ENCODE peak calls at places on chromosomes 11 and 22, in ten cellular contexts. One of them, this sample, is unnamed.

GRCh38 chr11:64060861-64061444 is 25.2 kb downstream of the FLRT1 start:
- DNase-seq in PC-9: peak; percentile 34
- DNase-seq in IMR-90: no peak
- DNase-seq in neuronal stem cell: peak; percentile 70
- DNase-seq in left ventricle myocardium inferior: peak; percentile 42
- DNase-seq in cardiac muscle cell: peak; percentile 38
- DNase-seq in mammary epithelial cell: no peak
- DNase-seq in heart left ventricle: peak; percentile 79
- DNase-seq in aorta: peak; percentile 87
- DNase-seq in effector memory CD4-positive, alpha-beta T cell: peak; percentile 43
- DNase-seq in this sample: peak; percentile 38

GRCh38 chr11:34359548-34359891 is 1.7 kb upstream of the ABTB2 start:
- DNase-seq in PC-9: no peak
- DNase-seq in effector memory CD4-positive, alpha-beta T cell: no peak
- DNase-seq in heart left ventricle: no peak
- DNase-seq in mammary epithelial cell: no peak
- DNase-seq in neuronal stem cell: no peak
- DNase-seq in IMR-90: no peak
- DNase-seq in aorta: no peak
- DNase-seq in left ventricle myocardium inferior: no peak
- DNase-seq in cardiac muscle cell: no peak
- DNase-seq in this sample: no peak

GRCh38 chr22:37137903-37138665 is 11.6 kb downstream of the IL2RB start:
- DNase-seq in heart left ventricle: no peak
- DNase-seq in left ventricle myocardium inferior: no peak
- DNase-seq in cardiac muscle cell: no peak
- DNase-seq in effector memory CD4-positive, alpha-beta T cell: no peak
- DNase-seq in neuronal stem cell: no peak
- DNase-seq in mammary epithelial cell: no peak
- DNase-seq in IMR-90: no peak
- DNase-seq in aorta: no peak
- DNase-seq in PC-9: no peak
- DNase-seq in this sample: no peak

GRCh38 chr22:36911887-36912661 is 1.4 kb upstream of the CSF2RB start:
- DNase-seq in aorta: no peak
- DNase-seq in cardiac muscle cell: peak; percentile 38
- DNase-seq in heart left ventricle: no peak
- DNase-seq in effector memory CD4-positive, alpha-beta T cell: no peak
- DNase-seq in IMR-90: no peak
- DNase-seq in PC-9: peak; percentile 57
- DNase-seq in neuronal stem cell: no peak
- DNase-seq in left ventricle myocardium inferior: no peak
- DNase-seq in mammary epithelial cell: no peak
- DNase-seq in this sample: no peak

GRCh38 chr22:24175160-24175808 is 6.0 kb upstream of the SUSD2 start:
- DNase-seq in IMR-90: peak; percentile 72
- DNase-seq in PC-9: peak; percentile 63
- DNase-seq in effector memory CD4-positive, alpha-beta T cell: peak; percentile 37
- DNase-seq in aorta: peak; percentile 95
- DNase-seq in left ventricle myocardium inferior: peak; percentile 85
- DNase-seq in cardiac muscle cell: peak; percentile 84
- DNase-seq in heart left ventricle: peak; percentile 92
- DNase-seq in neuronal stem cell: peak; percentile 49
- DNase-seq in mammary epithelial cell: peak; percentile 45
- DNase-seq in this sample: peak; percentile 77

GRCh38 chr22:27671413-27671721 is 130.2 kb downstream of the MN1 start:
- DNase-seq in heart left ventricle: no peak
- DNase-seq in mammary epithelial cell: no peak
- DNase-seq in PC-9: no peak
- DNase-seq in cardiac muscle cell: no peak
- DNase-seq in IMR-90: no peak
- DNase-seq in aorta: no peak
- DNase-seq in neuronal stem cell: no peak
- DNase-seq in effector memory CD4-positive, alpha-beta T cell: no peak
- DNase-seq in left ventricle myocardium inferior: no peak
- DNase-seq in this sample: no peak

GRCh38 chr11:95923441-95923729 is 522 bp downstream of the MTMR2 start:
- DNase-seq in IMR-90: no peak
- DNase-seq in mammary epithelial cell: no peak
- DNase-seq in heart left ventricle: no peak
- DNase-seq in aorta: no peak
- DNase-seq in neuronal stem cell: no peak
- DNase-seq in effector memory CD4-positive, alpha-beta T cell: no peak
- DNase-seq in PC-9: no peak
- DNase-seq in cardiac muscle cell: peak; percentile 21
- DNase-seq in left ventricle myocardium inferior: no peak
- DNase-seq in this sample: no peak

GRCh38 chr11:2298795-2299747 is 2.6 kb downstream of the C11orf21 start:
- DNase-seq in effector memory CD4-positive, alpha-beta T cell: no peak
- DNase-seq in IMR-90: no peak
- DNase-seq in left ventricle myocardium inferior: no peak
- DNase-seq in mammary epithelial cell: peak; percentile 21
- DNase-seq in cardiac muscle cell: peak; percentile 22
- DNase-seq in PC-9: peak; percentile 59
- DNase-seq in neuronal stem cell: peak; percentile 36
- DNase-seq in aorta: peak; percentile 72
- DNase-seq in heart left ventricle: peak; percentile 62
- DNase-seq in this sample: peak; percentile 38

GRCh38 chr11:73265853-73266643 is 6.1 kb upstream of the P2RY6 start:
- DNase-seq in effector memory CD4-positive, alpha-beta T cell: no peak
- DNase-seq in aorta: peak; percentile 64
- DNase-seq in heart left ventricle: no peak
- DNase-seq in neuronal stem cell: no peak
- DNase-seq in left ventricle myocardium inferior: no peak
- DNase-seq in PC-9: no peak
- DNase-seq in mammary epithelial cell: no peak
- DNase-seq in cardiac muscle cell: no peak
- DNase-seq in IMR-90: no peak
- DNase-seq in this sample: no peak

GRCh38 chr11:118071416-118072030 is 5.4 kb upstream of the TMPRSS4 start:
- DNase-seq in aorta: no peak
- DNase-seq in cardiac muscle cell: no peak
- DNase-seq in effector memory CD4-positive, alpha-beta T cell: no peak
- DNase-seq in IMR-90: no peak
- DNase-seq in mammary epithelial cell: no peak
- DNase-seq in neuronal stem cell: no peak
- DNase-seq in heart left ventricle: no peak
- DNase-seq in left ventricle myocardium inferior: no peak
- DNase-seq in PC-9: no peak
- DNase-seq in this sample: no peak

GRCh38 chr11:125626381-125626950 is 1.5 kb downstream of the CHEK1 start:
- DNase-seq in cardiac muscle cell: no peak
- DNase-seq in PC-9: no peak
- DNase-seq in mammary epithelial cell: no peak
- DNase-seq in left ventricle myocardium inferior: no peak
- DNase-seq in neuronal stem cell: no peak
- DNase-seq in effector memory CD4-positive, alpha-beta T cell: no peak
- DNase-seq in heart left ventricle: no peak
- DNase-seq in IMR-90: peak; percentile 16
- DNase-seq in aorta: no peak
- DNase-seq in this sample: no peak

GRCh38 chr11:62514151-62514550 is 32.5 kb downstream of the AHNAK start:
- DNase-seq in effector memory CD4-positive, alpha-beta T cell: no peak
- DNase-seq in heart left ventricle: no peak
- DNase-seq in neuronal stem cell: no peak
- DNase-seq in cardiac muscle cell: no peak
- DNase-seq in PC-9: no peak
- DNase-seq in aorta: no peak
- DNase-seq in mammary epithelial cell: no peak
- DNase-seq in IMR-90: no peak
- DNase-seq in left ventricle myocardium inferior: no peak
- DNase-seq in this sample: no peak

GRCh38 chr22:22037740-22038139 is 55.2 kb upstream of the TOP3B start:
- DNase-seq in PC-9: no peak
- DNase-seq in IMR-90: peak; percentile 91
- DNase-seq in heart left ventricle: no peak
- DNase-seq in effector memory CD4-positive, alpha-beta T cell: no peak
- DNase-seq in mammary epithelial cell: no peak
- DNase-seq in aorta: no peak
- DNase-seq in neuronal stem cell: peak; percentile 33
- DNase-seq in cardiac muscle cell: peak; percentile 50
- DNase-seq in left ventricle myocardium inferior: no peak
- DNase-seq in this sample: no peak

GRCh38 chr11:130407978-130408377 is 20.4 kb downstream of the ADAMTS8 start:
- DNase-seq in neuronal stem cell: no peak
- DNase-seq in IMR-90: peak; percentile 91
- DNase-seq in effector memory CD4-positive, alpha-beta T cell: no peak
- DNase-seq in aorta: no peak
- DNase-seq in cardiac muscle cell: peak; percentile 46
- DNase-seq in heart left ventricle: no peak
- DNase-seq in left ventricle myocardium inferior: peak; percentile 42
- DNase-seq in mammary epithelial cell: peak; percentile 94
- DNase-seq in PC-9: no peak
- DNase-seq in this sample: no peak

GRCh38 chr11:36463781-36464180 is 46.3 kb downstream of the TRAF6 start:
- DNase-seq in IMR-90: peak; percentile 59
- DNase-seq in cardiac muscle cell: peak; percentile 40
- DNase-seq in PC-9: no peak
- DNase-seq in mammary epithelial cell: no peak
- DNase-seq in heart left ventricle: no peak
- DNase-seq in neuronal stem cell: no peak
- DNase-seq in aorta: no peak
- DNase-seq in effector memory CD4-positive, alpha-beta T cell: no peak
- DNase-seq in left ventricle myocardium inferior: no peak
- DNase-seq in this sample: no peak

DNA sequence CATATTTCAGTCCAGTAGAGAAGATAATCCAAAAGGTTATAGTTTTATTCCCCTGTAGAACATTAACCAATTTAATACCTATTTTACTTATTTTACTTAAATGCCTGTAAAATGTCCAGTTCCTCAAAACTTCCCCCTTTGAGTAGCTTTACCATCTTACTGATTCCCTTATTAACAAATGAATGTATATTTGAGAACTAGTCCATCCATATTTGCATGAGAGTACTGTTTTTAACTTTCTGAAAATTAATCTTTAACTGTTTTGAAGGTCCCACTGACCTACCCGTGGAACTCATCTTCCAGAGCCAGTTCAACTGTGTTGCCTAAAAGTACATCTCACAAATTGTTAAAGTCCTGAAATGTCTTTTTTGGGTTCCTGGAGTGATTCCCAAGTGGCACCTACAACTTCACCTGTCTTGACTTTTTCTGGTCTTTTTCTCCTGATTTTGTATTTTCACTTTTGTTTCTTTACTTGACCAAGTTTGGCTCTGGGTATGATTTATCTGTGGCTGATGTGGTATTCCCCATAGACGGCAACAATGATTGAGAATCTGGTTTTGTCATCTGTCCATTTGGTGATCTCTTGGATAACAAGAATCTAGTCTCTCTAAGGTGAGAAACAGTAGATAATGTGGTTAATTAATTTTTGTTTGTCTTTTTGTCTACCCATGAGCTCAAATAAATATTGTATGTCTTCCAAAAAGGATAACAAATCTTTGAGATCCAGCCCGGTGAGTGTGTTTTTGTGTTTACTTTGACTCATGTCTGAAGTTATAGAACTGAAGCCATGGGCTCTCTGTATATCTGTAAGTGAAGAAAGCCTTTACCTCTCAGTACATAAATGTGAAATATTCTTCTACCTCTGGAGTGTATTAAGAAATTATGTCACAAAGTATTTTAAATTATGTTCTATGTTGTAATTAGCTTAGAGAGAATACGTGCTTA is 174.2 kb downstream of the ETS1 start:
- DNase-seq in neuronal stem cell: no peak
- DNase-seq in IMR-90: peak; percentile 74
- DNase-seq in aorta: no peak
- DNase-seq in effector memory CD4-positive, alpha-beta T cell: no peak
- DNase-seq in heart left ventricle: no peak
- DNase-seq in PC-9: no peak
- DNase-seq in left ventricle myocardium inferior: no peak
- DNase-seq in mammary epithelial cell: no peak
- DNase-seq in cardiac muscle cell: no peak
- DNase-seq in this sample: no peak
- H3K4me1 ChIP-seq in neuronal stem cell: no peaks in the 10 kb centered on the region
- H3K4me1 ChIP-seq in IMR-90: peaks cover 7% of the 10 kb centered on the region
- H3K4me1 ChIP-seq in aorta: no peaks in the 10 kb centered on the region
- H3K4me1 ChIP-seq in effector memory CD4-positive, alpha-beta T cell: no peaks in the 10 kb centered on the region
- H3K4me1 ChIP-seq in heart left ventricle: peaks cover 14% of the 10 kb centered on the region
- H3K4me1 ChIP-seq in PC-9: peaks cover 37% of the 10 kb centered on the region
- H3K4me1 ChIP-seq in left ventricle myocardium inferior: peaks cover 30% of the 10 kb centered on the region
- H3K4me1 ChIP-seq in mammary epithelial cell: peaks cover 4% of the 10 kb centered on the region
- H3K4me1 ChIP-seq in cardiac muscle cell: peaks cover 21% of the 10 kb centered on the region
- H3K4me1 ChIP-seq in this sample: no peaks in the 10 kb centered on the region

GRCh38 chr22:43398910-43399309 is 12.9 kb upstream of the MPPED1 start:
- DNase-seq in PC-9: no peak
- DNase-seq in IMR-90: no peak
- DNase-seq in mammary epithelial cell: no peak
- DNase-seq in neuronal stem cell: no peak
- DNase-seq in aorta: no peak
- DNase-seq in left ventricle myocardium inferior: no peak
- DNase-seq in effector memory CD4-positive, alpha-beta T cell: no peak
- DNase-seq in heart left ventricle: peak; percentile 35
- DNase-seq in cardiac muscle cell: no peak
- DNase-seq in this sample: no peak
- H3K4me3 ChIP-seq in PC-9: no peak overlapping the region
- H3K4me3 ChIP-seq in IMR-90: no peak overlapping the region
- H3K4me3 ChIP-seq in mammary epithelial cell: no peak overlapping the region
- H3K4me3 ChIP-seq in neuronal stem cell: no peak overlapping the region
- H3K4me3 ChIP-seq in aorta: no peak overlapping the region
- H3K4me3 ChIP-seq in left ventricle myocardium inferior: no peak overlapping the region
- H3K4me3 ChIP-seq in effector memory CD4-positive, alpha-beta T cell: no peak overlapping the region
- H3K4me3 ChIP-seq in heart left ventricle: no peak overlapping the region
- H3K4me3 ChIP-seq in cardiac muscle cell: no peak overlapping the region
- H3K4me3 ChIP-seq in this sample: no peak overlapping the region

DNA sequence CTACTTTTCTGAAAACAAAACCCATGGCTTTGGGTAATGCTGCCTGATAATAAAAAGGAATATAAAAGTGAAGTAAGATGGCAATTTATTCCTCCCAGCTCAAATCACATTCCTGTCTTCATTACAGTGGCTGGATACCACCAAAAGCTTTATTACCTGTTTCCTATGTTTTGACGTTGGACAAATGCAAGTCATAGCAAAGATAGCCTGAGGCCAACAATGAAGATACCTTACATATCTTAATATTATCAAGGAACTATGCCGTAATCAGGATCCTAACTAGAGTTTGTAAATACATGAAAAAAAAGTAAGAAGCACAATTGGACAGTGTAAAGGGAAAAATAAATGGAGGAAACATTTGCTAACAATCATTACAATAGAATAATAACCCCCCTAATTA is 202.4 kb downstream of the SOX6 start:
- DNase-seq in heart left ventricle: no peak
- DNase-seq in aorta: no peak
- DNase-seq in mammary epithelial cell: peak; percentile 9
- DNase-seq in PC-9: no peak
- DNase-seq in neuronal stem cell: no peak
- DNase-seq in effector memory CD4-positive, alpha-beta T cell: no peak
- DNase-seq in cardiac muscle cell: no peak
- DNase-seq in IMR-90: no peak
- DNase-seq in left ventricle myocardium inferior: no peak
- DNase-seq in this sample: no peak
- H3K4me1 ChIP-seq in heart left ventricle: peaks cover 4% of the 10 kb centered on the region
- H3K4me1 ChIP-seq in aorta: no peaks in the 10 kb centered on the region
- H3K4me1 ChIP-seq in mammary epithelial cell: peaks cover 40% of the 10 kb centered on the region
- H3K4me1 ChIP-seq in PC-9: peaks cover 25% of the 10 kb centered on the region
- H3K4me1 ChIP-seq in neuronal stem cell: peaks cover 4% of the 10 kb centered on the region
- H3K4me1 ChIP-seq in effector memory CD4-positive, alpha-beta T cell: no peaks in the 10 kb centered on the region
- H3K4me1 ChIP-seq in cardiac muscle cell: no peaks in the 10 kb centered on the region
- H3K4me1 ChIP-seq in IMR-90: no peaks in the 10 kb centered on the region
- H3K4me1 ChIP-seq in left ventricle myocardium inferior: peaks cover 12% of the 10 kb centered on the region
- H3K4me1 ChIP-seq in this sample: no peaks in the 10 kb centered on the region

DNA sequence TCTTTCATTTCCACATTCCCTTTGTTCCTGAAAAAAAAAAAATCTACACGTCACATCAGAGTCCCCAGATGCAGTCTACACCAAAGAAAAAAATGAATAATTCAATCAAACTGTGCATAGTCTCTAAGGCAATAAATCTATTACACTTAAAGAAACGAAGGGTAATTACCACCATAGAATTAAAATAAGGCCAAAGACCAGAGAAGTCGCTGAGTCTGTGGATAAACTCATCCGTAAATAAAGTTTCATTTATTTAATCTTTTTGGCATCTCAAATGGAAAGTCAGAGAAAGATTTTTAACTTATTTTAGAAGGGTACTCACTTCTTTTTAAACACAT is 126.2 kb upstream of the C11orf58 start:
- DNase-seq in PC-9: no peak
- DNase-seq in mammary epithelial cell: no peak
- DNase-seq in left ventricle myocardium inferior: no peak
- DNase-seq in heart left ventricle: no peak
- DNase-seq in neuronal stem cell: no peak
- DNase-seq in aorta: no peak
- DNase-seq in IMR-90: no peak
- DNase-seq in effector memory CD4-positive, alpha-beta T cell: no peak
- DNase-seq in cardiac muscle cell: no peak
- DNase-seq in this sample: no peak
- H3K4me3 ChIP-seq in PC-9: no peak overlapping the region
- H3K4me3 ChIP-seq in mammary epithelial cell: no peak overlapping the region
- H3K4me3 ChIP-seq in left ventricle myocardium inferior: peak overlapping the region; percentile 69
- H3K4me3 ChIP-seq in heart left ventricle: peak overlapping the region; percentile 69
- H3K4me3 ChIP-seq in neuronal stem cell: no peak overlapping the region
- H3K4me3 ChIP-seq in aorta: no peak overlapping the region
- H3K4me3 ChIP-seq in IMR-90: no peak overlapping the region
- H3K4me3 ChIP-seq in effector memory CD4-positive, alpha-beta T cell: no peak overlapping the region
- H3K4me3 ChIP-seq in cardiac muscle cell: no peak overlapping the region
- H3K4me3 ChIP-seq in this sample: no peak overlapping the region